ENCODE peak calls at places on chromosomes 6 and 20, in seven cellular contexts. One of them, this sample, is unnamed.
A peak's percentile ranks its signal among the peaks of the same experiment; 100 is the strongest.

GRCh38 chr6:39884696-39885095 is 49.6 kb downstream of the MOCS1 start:
- DNase-seq in kidney: no peak
- DNase-seq in right lobe of liver: no peak
- DNase-seq in heart right ventricle: no peak
- DNase-seq in mesothelial cell of epicardium: no peak
- DNase-seq in fibroblast of mammary gland: peak; percentile 50
- DNase-seq in endothelial cell: no peak
- DNase-seq in this sample: no peak

GRCh38 chr20:48769111-48769879 is 58.5 kb downstream of the PREX1 start:
- DNase-seq in kidney: no peak
- DNase-seq in mesothelial cell of epicardium: no peak
- DNase-seq in endothelial cell: no peak
- DNase-seq in fibroblast of mammary gland: peak; percentile 29
- DNase-seq in heart right ventricle: no peak
- DNase-seq in right lobe of liver: no peak
- DNase-seq in this sample: no peak

GRCh38 chr6:107114213-107114871 is 973 bp downstream of the BEND3 start:
- DNase-seq in kidney: peak; percentile 95
- DNase-seq in fibroblast of mammary gland: peak; percentile 78
- DNase-seq in heart right ventricle: peak; percentile 92
- DNase-seq in endothelial cell: peak; percentile 89
- DNase-seq in right lobe of liver: peak; percentile 92
- DNase-seq in mesothelial cell of epicardium: peak; percentile 85
- DNase-seq in this sample: peak; percentile 88

GRCh38 chr20:2701671-2702081 is 9.1 kb downstream of the EBF4 start:
- DNase-seq in kidney: no peak
- DNase-seq in right lobe of liver: no peak
- DNase-seq in heart right ventricle: no peak
- DNase-seq in fibroblast of mammary gland: no peak
- DNase-seq in mesothelial cell of epicardium: no peak
- DNase-seq in endothelial cell: no peak
- DNase-seq in this sample: peak; percentile 95

GRCh38 chr6:25652007-25652515 is at the start of gene SCGN:
- DNase-seq in kidney: peak; percentile 88
- DNase-seq in fibroblast of mammary gland: peak; percentile 60
- DNase-seq in mesothelial cell of epicardium: peak; percentile 69
- DNase-seq in endothelial cell: peak; percentile 85
- DNase-seq in right lobe of liver: peak; percentile 66
- DNase-seq in heart right ventricle: peak; percentile 62
- DNase-seq in this sample: peak; percentile 96

GRCh38 chr6:4664117-4664626 is 112.0 kb upstream of the CDYL start:
- DNase-seq in right lobe of liver: no peak
- DNase-seq in mesothelial cell of epicardium: no peak
- DNase-seq in fibroblast of mammary gland: peak; percentile 95
- DNase-seq in endothelial cell: no peak
- DNase-seq in kidney: no peak
- DNase-seq in heart right ventricle: peak; percentile 64
- DNase-seq in this sample: no peak

GRCh38 chr6:100001915-100002388 is 7.9 kb upstream of the MCHR2 start:
- DNase-seq in heart right ventricle: peak; percentile 16
- DNase-seq in endothelial cell: peak; percentile 43
- DNase-seq in right lobe of liver: peak; percentile 51
- DNase-seq in kidney: no peak
- DNase-seq in mesothelial cell of epicardium: no peak
- DNase-seq in fibroblast of mammary gland: peak; percentile 66
- DNase-seq in this sample: peak; percentile 61

GRCh38 chr6:127971945-127972391 is 71.1 kb upstream of the THEMIS start:
- DNase-seq in heart right ventricle: no peak
- DNase-seq in fibroblast of mammary gland: peak; percentile 30
- DNase-seq in endothelial cell: no peak
- DNase-seq in mesothelial cell of epicardium: no peak
- DNase-seq in right lobe of liver: no peak
- DNase-seq in kidney: no peak
- DNase-seq in this sample: no peak

GRCh38 chr20:59571151-59571550 is 33.2 kb upstream of the PHACTR3 start:
- DNase-seq in right lobe of liver: no peak
- DNase-seq in endothelial cell: no peak
- DNase-seq in mesothelial cell of epicardium: no peak
- DNase-seq in fibroblast of mammary gland: no peak
- DNase-seq in kidney: no peak
- DNase-seq in heart right ventricle: no peak
- DNase-seq in this sample: no peak

GRCh38 chr6:142400495-142400894 is 98.7 kb downstream of the ADGRG6 start:
- DNase-seq in fibroblast of mammary gland: peak; percentile 17
- DNase-seq in endothelial cell: no peak
- DNase-seq in right lobe of liver: no peak
- DNase-seq in heart right ventricle: no peak
- DNase-seq in mesothelial cell of epicardium: no peak
- DNase-seq in kidney: no peak
- DNase-seq in this sample: peak; percentile 51

GRCh38 chr6:44289726-44290125 is 19.5 kb downstream of the TMEM151B start:
- DNase-seq in mesothelial cell of epicardium: no peak
- DNase-seq in fibroblast of mammary gland: no peak
- DNase-seq in heart right ventricle: no peak
- DNase-seq in kidney: no peak
- DNase-seq in right lobe of liver: no peak
- DNase-seq in endothelial cell: no peak
- DNase-seq in this sample: no peak

GRCh38 chr6:163738304-163738703 is 323.8 kb downstream of the QKI start:
- DNase-seq in mesothelial cell of epicardium: no peak
- DNase-seq in heart right ventricle: no peak
- DNase-seq in fibroblast of mammary gland: no peak
- DNase-seq in endothelial cell: no peak
- DNase-seq in kidney: no peak
- DNase-seq in right lobe of liver: no peak
- DNase-seq in this sample: peak; percentile 52

GRCh38 chr6:160798625-160799024 is 96.6 kb downstream of the PLG start:
- DNase-seq in mesothelial cell of epicardium: no peak
- DNase-seq in fibroblast of mammary gland: no peak
- DNase-seq in heart right ventricle: no peak
- DNase-seq in right lobe of liver: no peak
- DNase-seq in endothelial cell: no peak
- DNase-seq in kidney: no peak
- DNase-seq in this sample: no peak

GRCh38 chr6:168193816-168194701 is 115.0 kb upstream of the FRMD1 start:
- DNase-seq in heart right ventricle: no peak
- DNase-seq in kidney: peak; percentile 53
- DNase-seq in mesothelial cell of epicardium: no peak
- DNase-seq in endothelial cell: no peak
- DNase-seq in fibroblast of mammary gland: no peak
- DNase-seq in right lobe of liver: no peak
- DNase-seq in this sample: peak; percentile 84

GRCh38 chr6:143941852-143942627 is 66.0 kb downstream of the PLAGL1 start:
- DNase-seq in fibroblast of mammary gland: peak; percentile 66
- DNase-seq in endothelial cell: peak; percentile 36
- DNase-seq in mesothelial cell of epicardium: no peak
- DNase-seq in heart right ventricle: peak; percentile 48
- DNase-seq in right lobe of liver: no peak
- DNase-seq in kidney: peak; percentile 75
- DNase-seq in this sample: peak; percentile 95

GRCh38 chr20:53778736-53779135 is 185.1 kb upstream of the ZNF217 start:
- DNase-seq in mesothelial cell of epicardium: no peak
- DNase-seq in heart right ventricle: no peak
- DNase-seq in right lobe of liver: no peak
- DNase-seq in kidney: peak; percentile 29
- DNase-seq in endothelial cell: no peak
- DNase-seq in fibroblast of mammary gland: no peak
- DNase-seq in this sample: no peak

GRCh38 chr6:108029226-108029921 is 45.2 kb downstream of the OSTM1 start:
- DNase-seq in endothelial cell: no peak
- DNase-seq in mesothelial cell of epicardium: no peak
- DNase-seq in right lobe of liver: no peak
- DNase-seq in fibroblast of mammary gland: no peak
- DNase-seq in heart right ventricle: no peak
- DNase-seq in kidney: no peak
- DNase-seq in this sample: no peak

GRCh38 chr6:90110971-90111370 is 185.7 kb downstream of the BACH2 start:
- DNase-seq in endothelial cell: no peak
- DNase-seq in mesothelial cell of epicardium: no peak
- DNase-seq in heart right ventricle: no peak
- DNase-seq in kidney: no peak
- DNase-seq in right lobe of liver: no peak
- DNase-seq in fibroblast of mammary gland: no peak
- DNase-seq in this sample: no peak

GRCh38 chr6:113860165-113860955 is 3.2 kb downstream of the MARCKS start:
- DNase-seq in fibroblast of mammary gland: peak; percentile 51
- DNase-seq in right lobe of liver: peak; percentile 49
- DNase-seq in endothelial cell: peak; percentile 49
- DNase-seq in kidney: no peak
- DNase-seq in heart right ventricle: peak; percentile 42
- DNase-seq in mesothelial cell of epicardium: no peak
- DNase-seq in this sample: peak; percentile 70

GRCh38 chr6:7171119-7171518 is 63.4 kb downstream of the RREB1 start:
- DNase-seq in right lobe of liver: peak; percentile 93
- DNase-seq in endothelial cell: no peak
- DNase-seq in fibroblast of mammary gland: no peak
- DNase-seq in mesothelial cell of epicardium: no peak
- DNase-seq in kidney: no peak
- DNase-seq in heart right ventricle: no peak
- DNase-seq in this sample: peak; percentile 44

GRCh38 chr6:16925461-16925860 is 164.2 kb upstream of the ATXN1 start:
- DNase-seq in mesothelial cell of epicardium: no peak
- DNase-seq in kidney: no peak
- DNase-seq in endothelial cell: no peak
- DNase-seq in heart right ventricle: no peak
- DNase-seq in fibroblast of mammary gland: no peak
- DNase-seq in right lobe of liver: no peak
- DNase-seq in this sample: no peak

GRCh38 chr6:161088676-161089328 is 97.2 kb downstream of the MAP3K4 start:
- DNase-seq in fibroblast of mammary gland: no peak
- DNase-seq in right lobe of liver: no peak
- DNase-seq in kidney: no peak
- DNase-seq in mesothelial cell of epicardium: no peak
- DNase-seq in heart right ventricle: no peak
- DNase-seq in endothelial cell: no peak
- DNase-seq in this sample: no peak

GRCh38 chr6:132388291-132388690 is 13.0 kb downstream of the MOXD1 start:
- DNase-seq in endothelial cell: no peak
- DNase-seq in right lobe of liver: no peak
- DNase-seq in fibroblast of mammary gland: peak; percentile 32
- DNase-seq in kidney: no peak
- DNase-seq in heart right ventricle: no peak
- DNase-seq in mesothelial cell of epicardium: no peak
- DNase-seq in this sample: no peak

GRCh38 chr20:46119028-46119546 is 973 bp downstream of the CD40 start:
- DNase-seq in right lobe of liver: peak; percentile 20
- DNase-seq in heart right ventricle: no peak
- DNase-seq in fibroblast of mammary gland: no peak
- DNase-seq in endothelial cell: no peak
- DNase-seq in mesothelial cell of epicardium: no peak
- DNase-seq in kidney: peak; percentile 36
- DNase-seq in this sample: no peak

GRCh38 chr6:152313542-152314482 is 323.4 kb downstream of the SYNE1 start:
- DNase-seq in kidney: no peak
- DNase-seq in right lobe of liver: no peak
- DNase-seq in endothelial cell: no peak
- DNase-seq in fibroblast of mammary gland: peak; percentile 41
- DNase-seq in heart right ventricle: no peak
- DNase-seq in mesothelial cell of epicardium: no peak
- DNase-seq in this sample: peak; percentile 83

GRCh38 chr20:25007491-25008305 is 15.1 kb upstream of the APMAP start:
- DNase-seq in heart right ventricle: no peak
- DNase-seq in endothelial cell: no peak
- DNase-seq in kidney: peak; percentile 42
- DNase-seq in mesothelial cell of epicardium: no peak
- DNase-seq in fibroblast of mammary gland: no peak
- DNase-seq in right lobe of liver: peak; percentile 39
- DNase-seq in this sample: peak; percentile 14

GRCh38 chr6:116969211-116969863 is 92.3 kb downstream of the RFX6 start:
- DNase-seq in kidney: no peak
- DNase-seq in mesothelial cell of epicardium: no peak
- DNase-seq in heart right ventricle: no peak
- DNase-seq in endothelial cell: peak; percentile 27
- DNase-seq in fibroblast of mammary gland: peak; percentile 63
- DNase-seq in right lobe of liver: peak; percentile 45
- DNase-seq in this sample: peak; percentile 55

GRCh38 chr6:47733879-47734558 is 35.6 kb downstream of the ADGRF4 start:
- DNase-seq in mesothelial cell of epicardium: no peak
- DNase-seq in heart right ventricle: no peak
- DNase-seq in right lobe of liver: no peak
- DNase-seq in kidney: no peak
- DNase-seq in endothelial cell: no peak
- DNase-seq in fibroblast of mammary gland: peak; percentile 19
- DNase-seq in this sample: no peak
- TF ChIP-seq CTCF in mesothelial cell of epicardium: no peak
- TF ChIP-seq CTCF in heart right ventricle: no peak
- TF ChIP-seq CTCF in right lobe of liver: peak; percentile 42
- TF ChIP-seq CTCF in kidney: peak; percentile 55
- TF ChIP-seq CTCF in endothelial cell: peak; percentile 34
- TF ChIP-seq CTCF in fibroblast of mammary gland: peak; percentile 11
- TF ChIP-seq CTCF in this sample: peak; percentile 78

GRCh38 chr6:84346372-84346771 is 118.9 kb upstream of the CEP162 start:
- DNase-seq in fibroblast of mammary gland: peak; percentile 27
- DNase-seq in right lobe of liver: no peak
- DNase-seq in endothelial cell: no peak
- DNase-seq in heart right ventricle: no peak
- DNase-seq in mesothelial cell of epicardium: no peak
- DNase-seq in kidney: no peak
- DNase-seq in this sample: no peak
- TF ChIP-seq CTCF in fibroblast of mammary gland: peak; percentile 45
- TF ChIP-seq CTCF in right lobe of liver: peak; percentile 26
- TF ChIP-seq CTCF in endothelial cell: no peak
- TF ChIP-seq CTCF in heart right ventricle: no peak
- TF ChIP-seq CTCF in mesothelial cell of epicardium: no peak
- TF ChIP-seq CTCF in kidney: no peak
- TF ChIP-seq CTCF in this sample: peak; percentile 55

GRCh38 chr6:134065706-134066105 is 13.3 kb upstream of the SLC2A12 start:
- DNase-seq in fibroblast of mammary gland: peak; percentile 52
- DNase-seq in mesothelial cell of epicardium: no peak
- DNase-seq in heart right ventricle: no peak
- DNase-seq in right lobe of liver: no peak
- DNase-seq in kidney: no peak
- DNase-seq in endothelial cell: peak; percentile 23
- DNase-seq in this sample: peak; percentile 65
- TF ChIP-seq CTCF in fibroblast of mammary gland: peak; percentile 50
- TF ChIP-seq CTCF in mesothelial cell of epicardium: no peak
- TF ChIP-seq CTCF in heart right ventricle: no peak
- TF ChIP-seq CTCF in right lobe of liver: peak; percentile 34
- TF ChIP-seq CTCF in kidney: peak; percentile 18
- TF ChIP-seq CTCF in endothelial cell: peak; percentile 52
- TF ChIP-seq CTCF in this sample: peak; percentile 82

GRCh38 chr6:112367655-112368054 is 20.5 kb downstream of the RFPL4B start:
- DNase-seq in heart right ventricle: no peak
- DNase-seq in fibroblast of mammary gland: no peak
- DNase-seq in endothelial cell: no peak
- DNase-seq in kidney: no peak
- DNase-seq in mesothelial cell of epicardium: no peak
- DNase-seq in right lobe of liver: no peak
- DNase-seq in this sample: no peak

GRCh38 chr6:112370946-112371345 is 23.8 kb downstream of the RFPL4B start:
- DNase-seq in mesothelial cell of epicardium: no peak
- DNase-seq in right lobe of liver: no peak
- DNase-seq in kidney: no peak
- DNase-seq in fibroblast of mammary gland: peak; percentile 35
- DNase-seq in endothelial cell: no peak
- DNase-seq in heart right ventricle: no peak
- DNase-seq in this sample: no peak

GRCh38 chr6:112366695-112367546 is 19.8 kb downstream of the RFPL4B start:
- DNase-seq in right lobe of liver: no peak
- DNase-seq in kidney: peak; percentile 71
- DNase-seq in endothelial cell: no peak
- DNase-seq in mesothelial cell of epicardium: no peak
- DNase-seq in fibroblast of mammary gland: no peak
- DNase-seq in heart right ventricle: no peak
- DNase-seq in this sample: no peak

GRCh38 chr6:112372213-112372806 is 25.2 kb downstream of the RFPL4B start:
- DNase-seq in endothelial cell: no peak
- DNase-seq in kidney: no peak
- DNase-seq in mesothelial cell of epicardium: no peak
- DNase-seq in right lobe of liver: no peak
- DNase-seq in fibroblast of mammary gland: peak; percentile 68
- DNase-seq in heart right ventricle: no peak
- DNase-seq in this sample: no peak
- TF ChIP-seq CTCF in endothelial cell: peak; percentile 19
- TF ChIP-seq CTCF in kidney: no peak
- TF ChIP-seq CTCF in mesothelial cell of epicardium: no peak
- TF ChIP-seq CTCF in right lobe of liver: peak; percentile 45
- TF ChIP-seq CTCF in fibroblast of mammary gland: peak; percentile 61
- TF ChIP-seq CTCF in heart right ventricle: peak; percentile 23
- TF ChIP-seq CTCF in this sample: peak; percentile 62